ENCODE peak calls at places on chromosomes 2 and 18, in nine cellular contexts. G is substantia nigra, H is IMR-90, U is H7, I is neuronal stem cell, X is EL, D is C1 segment of cervical spinal cord, N is suprapubic skin, P is HT-29. T is an unnamed sample.

GRCh38 chr2:102698369-102699111 is 63.3 kb upstream of the TMEM182 start:
- DNase-seq in I (no peak), X (no peak), N (no peak), G (no peak), P (peak; percentile 59), D (no peak), H (no peak), U (no peak), T (no peak)

GRCh38 chr2:112947374-112947773 is 30.4 kb upstream of the IL36G start:
- DNase-seq in N (no peak), P (no peak), H (no peak), X (no peak), I (no peak), G (no peak), D (no peak), U (no peak), T (no peak)

GRCh38 chr2:11753886-11754704 is 7.7 kb downstream of the LPIN1 start:
- DNase-seq in P (peak; percentile 38), I (no peak), G (no peak), H (peak; percentile 61), N (no peak), X (peak; percentile 69), U (no peak), D (no peak), T (no peak)

GRCh38 chr18:31603335-31603734 is 11.7 kb downstream of the TTR start:
- DNase-seq in N (no peak), D (no peak), H (no peak), U (no peak), G (no peak), X (no peak), P (no peak), I (no peak), T (no peak)

GRCh38 chr2:171487803-171488259 is 34.4 kb upstream of the CYBRD1 start:
- DNase-seq in G (no peak), U (no peak), P (no peak), X (no peak), N (no peak), H (no peak), I (no peak), D (no peak), T (no peak)

GRCh38 chr2:178404380-178404767 is 46.6 kb downstream of the PRKRA start:
- DNase-seq in X (peak; percentile 85), H (peak; percentile 95), U (no peak), P (no peak), G (no peak), I (no peak), N (no peak), D (no peak), T (peak; percentile 87)

GRCh38 chr2:175627405-175627804 is 374.7 kb downstream of the LNPK start:
- DNase-seq in G (no peak), U (no peak), N (no peak), D (no peak), X (peak; percentile 57), P (no peak), H (no peak), I (no peak), T (no peak)

GRCh38 chr2:183063083-183063482 is 15.5 kb upstream of the DUSP19 start:
- DNase-seq in I (no peak), D (no peak), X (peak; percentile 39), P (no peak), N (no peak), U (no peak), G (no peak), H (peak; percentile 85), T (no peak)

GRCh38 chr18:57050314-57050949 is 96.5 kb upstream of the BOD1L2 start:
- DNase-seq in P (peak; percentile 11), G (no peak), X (no peak), N (no peak), I (no peak), U (no peak), H (no peak), D (no peak), T (no peak)

GRCh38 chr18:55096261-55097026 is 137.2 kb upstream of the CCDC68 start:
- DNase-seq in X (peak; percentile 81), P (peak; percentile 71), U (peak; percentile 31), G (peak; percentile 2), I (peak; percentile 12), N (no peak), D (peak; percentile 8), H (peak; percentile 72), T (peak; percentile 5)

GRCh38 chr2:200735061-200735460 is 76.6 kb upstream of the BZW1 start:
- DNase-seq in U (no peak), N (no peak), D (peak; percentile 18), H (no peak), G (peak; percentile 15), X (peak; percentile 56), P (no peak), I (no peak), T (no peak)

T was measured in GM12864.